ENCODE peak calls at places on chromosomes 3 and 15, in eight cellular contexts. One of them, this sample, is unnamed.

GRCh38 chr3:11622846-11623550 is 20.7 kb downstream of the VGLL4 start:
- DNase-seq in WERI-Rb-1: no peak
- DNase-seq in adipocyte: no peak
- DNase-seq in sigmoid colon: no peak
- DNase-seq in right lobe of liver: no peak
- DNase-seq in psoas muscle: no peak
- DNase-seq in tibial artery: no peak
- DNase-seq in CD8-positive, alpha-beta memory T cell: no peak
- DNase-seq in this sample: no peak

GRCh38 chr3:112646623-112647022 is 5.7 kb upstream of the CCDC80 start:
- DNase-seq in sigmoid colon: no peak
- DNase-seq in tibial artery: no peak
- DNase-seq in WERI-Rb-1: no peak
- DNase-seq in adipocyte: no peak
- DNase-seq in psoas muscle: no peak
- DNase-seq in CD8-positive, alpha-beta memory T cell: no peak
- DNase-seq in right lobe of liver: no peak
- DNase-seq in this sample: no peak

GRCh38 chr15:54815546-54815945 is 381.2 kb downstream of the RSL24D1 start:
- DNase-seq in sigmoid colon: no peak
- DNase-seq in CD8-positive, alpha-beta memory T cell: no peak
- DNase-seq in adipocyte: no peak
- DNase-seq in psoas muscle: no peak
- DNase-seq in WERI-Rb-1: no peak
- DNase-seq in right lobe of liver: no peak
- DNase-seq in tibial artery: no peak
- DNase-seq in this sample: no peak

GRCh38 chr3:87895983-87896382 is 162.8 kb downstream of the CGGBP1 start:
- DNase-seq in adipocyte: no peak
- DNase-seq in sigmoid colon: no peak
- DNase-seq in WERI-Rb-1: no peak
- DNase-seq in tibial artery: no peak
- DNase-seq in psoas muscle: no peak
- DNase-seq in CD8-positive, alpha-beta memory T cell: no peak
- DNase-seq in right lobe of liver: no peak
- DNase-seq in this sample: no peak

GRCh38 chr3:119099785-119100184 is 46.2 kb upstream of the TEX55 start:
- DNase-seq in right lobe of liver: no peak
- DNase-seq in CD8-positive, alpha-beta memory T cell: no peak
- DNase-seq in adipocyte: no peak
- DNase-seq in sigmoid colon: no peak
- DNase-seq in tibial artery: no peak
- DNase-seq in psoas muscle: no peak
- DNase-seq in WERI-Rb-1: no peak
- DNase-seq in this sample: no peak

GRCh38 chr3:58035512-58035867 is 27.3 kb downstream of the FLNB start:
- DNase-seq in tibial artery: no peak
- DNase-seq in psoas muscle: no peak
- DNase-seq in WERI-Rb-1: no peak
- DNase-seq in sigmoid colon: no peak
- DNase-seq in CD8-positive, alpha-beta memory T cell: no peak
- DNase-seq in right lobe of liver: no peak
- DNase-seq in adipocyte: no peak
- DNase-seq in this sample: no peak

GRCh38 chr3:47577583-47578118 is 1.0 kb downstream of the CSPG5 start:
- DNase-seq in right lobe of liver: peak; percentile 53
- DNase-seq in WERI-Rb-1: no peak
- DNase-seq in tibial artery: no peak
- DNase-seq in psoas muscle: peak; percentile 29
- DNase-seq in sigmoid colon: no peak
- DNase-seq in CD8-positive, alpha-beta memory T cell: no peak
- DNase-seq in adipocyte: peak; percentile 45
- DNase-seq in this sample: peak; percentile 81

GRCh38 chr3:24725514-24726255 is 231.0 kb upstream of the THRB start:
- DNase-seq in right lobe of liver: no peak
- DNase-seq in CD8-positive, alpha-beta memory T cell: no peak
- DNase-seq in tibial artery: no peak
- DNase-seq in WERI-Rb-1: no peak
- DNase-seq in psoas muscle: no peak
- DNase-seq in adipocyte: no peak
- DNase-seq in sigmoid colon: no peak
- DNase-seq in this sample: no peak

GRCh38 chr15:100732359-100733055 is 130.1 kb downstream of the ASB7 start:
- DNase-seq in adipocyte: peak; percentile 35
- DNase-seq in tibial artery: no peak
- DNase-seq in psoas muscle: no peak
- DNase-seq in CD8-positive, alpha-beta memory T cell: no peak
- DNase-seq in right lobe of liver: no peak
- DNase-seq in sigmoid colon: no peak
- DNase-seq in WERI-Rb-1: no peak
- DNase-seq in this sample: no peak

GRCh38 chr15:60390231-60390630 is 7.6 kb downstream of the ANXA2 start:
- DNase-seq in right lobe of liver: no peak
- DNase-seq in adipocyte: peak; percentile 43
- DNase-seq in tibial artery: no peak
- DNase-seq in psoas muscle: no peak
- DNase-seq in WERI-Rb-1: no peak
- DNase-seq in sigmoid colon: no peak
- DNase-seq in CD8-positive, alpha-beta memory T cell: no peak
- DNase-seq in this sample: no peak

GRCh38 chr3:125058959-125059358 is 3.2 kb upstream of the HEG1 start:
- DNase-seq in WERI-Rb-1: no peak
- DNase-seq in psoas muscle: no peak
- DNase-seq in sigmoid colon: no peak
- DNase-seq in tibial artery: no peak
- DNase-seq in CD8-positive, alpha-beta memory T cell: no peak
- DNase-seq in right lobe of liver: no peak
- DNase-seq in adipocyte: no peak
- DNase-seq in this sample: no peak

GRCh38 chr3:64815195-64815627 is 127.4 kb upstream of the ADAMTS9 start:
- DNase-seq in adipocyte: peak; percentile 80
- DNase-seq in sigmoid colon: no peak
- DNase-seq in psoas muscle: no peak
- DNase-seq in WERI-Rb-1: no peak
- DNase-seq in tibial artery: no peak
- DNase-seq in right lobe of liver: no peak
- DNase-seq in CD8-positive, alpha-beta memory T cell: no peak
- DNase-seq in this sample: no peak

DNA sequence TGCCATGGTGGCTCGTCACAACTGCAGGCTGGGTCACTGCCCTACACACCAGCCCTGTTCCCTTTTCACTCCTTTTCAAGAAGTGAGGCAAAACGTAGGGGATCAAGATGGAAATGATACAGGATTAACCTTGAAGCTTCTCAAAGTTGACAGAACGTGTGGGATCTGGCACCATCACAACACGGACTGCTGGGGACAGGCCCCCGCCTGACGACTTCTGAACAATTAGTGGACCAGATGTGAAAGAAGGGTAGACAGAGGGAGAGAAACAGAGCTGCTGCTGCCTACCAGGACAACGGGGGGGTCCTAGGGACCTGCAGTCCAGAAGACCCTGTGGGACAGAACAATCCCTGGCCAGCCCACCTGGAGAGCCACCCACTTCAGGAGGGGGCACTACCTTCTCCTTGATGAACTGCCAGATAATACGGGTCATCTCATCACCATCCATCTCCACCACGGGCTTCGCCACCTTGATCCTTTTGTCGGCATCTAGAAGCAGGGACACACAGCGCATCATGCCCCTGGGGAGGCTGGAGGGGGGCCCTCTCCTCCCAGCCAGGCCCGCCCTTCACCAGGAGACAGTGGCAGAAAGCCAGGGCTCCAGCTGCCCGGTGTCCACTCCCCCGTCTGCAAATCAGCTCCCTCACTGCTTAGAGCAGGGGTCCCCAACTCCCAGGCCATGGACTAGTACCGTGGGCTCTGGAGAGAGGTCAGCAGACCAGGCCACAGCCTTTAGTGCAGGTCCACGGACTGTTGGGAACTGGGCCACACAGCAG is 10.9 kb downstream of the IDH2 start:
- DNase-seq in tibial artery: no peak
- DNase-seq in right lobe of liver: no peak
- DNase-seq in WERI-Rb-1: no peak
- DNase-seq in sigmoid colon: no peak
- DNase-seq in psoas muscle: no peak
- DNase-seq in adipocyte: no peak
- DNase-seq in CD8-positive, alpha-beta memory T cell: no peak
- DNase-seq in this sample: no peak
- H3K4me3 ChIP-seq in tibial artery: no peak overlapping the region
- H3K4me3 ChIP-seq in right lobe of liver: no peak overlapping the region
- H3K4me3 ChIP-seq in WERI-Rb-1: no peak overlapping the region
- H3K4me3 ChIP-seq in sigmoid colon: no peak overlapping the region
- H3K4me3 ChIP-seq in psoas muscle: no peak overlapping the region
- H3K4me3 ChIP-seq in adipocyte: no peak overlapping the region
- H3K4me3 ChIP-seq in CD8-positive, alpha-beta memory T cell: no peak overlapping the region
- H3K4me3 ChIP-seq in this sample: no peak overlapping the region

GRCh38 chr15:87537295-87537694 is 719.2 kb downstream of the NTRK3 start:
- DNase-seq in right lobe of liver: no peak
- DNase-seq in adipocyte: no peak
- DNase-seq in sigmoid colon: no peak
- DNase-seq in WERI-Rb-1: no peak
- DNase-seq in psoas muscle: no peak
- DNase-seq in tibial artery: no peak
- DNase-seq in CD8-positive, alpha-beta memory T cell: no peak
- DNase-seq in this sample: no peak
- H3K36me3 ChIP-seq in right lobe of liver: no peaks in the 10 kb centered on the region
- H3K36me3 ChIP-seq in adipocyte: no peaks in the 10 kb centered on the region
- H3K36me3 ChIP-seq in sigmoid colon: no peaks in the 10 kb centered on the region
- H3K36me3 ChIP-seq in WERI-Rb-1: no peaks in the 10 kb centered on the region
- H3K36me3 ChIP-seq in psoas muscle: no peaks in the 10 kb centered on the region
- H3K36me3 ChIP-seq in tibial artery: no peaks in the 10 kb centered on the region
- H3K36me3 ChIP-seq in CD8-positive, alpha-beta memory T cell: no peaks in the 10 kb centered on the region
- H3K36me3 ChIP-seq in this sample: no peaks in the 10 kb centered on the region

GRCh38 chr3:133868166-133868565 is 27.5 kb downstream of the RAB6B start:
- DNase-seq in adipocyte: no peak
- DNase-seq in tibial artery: no peak
- DNase-seq in psoas muscle: no peak
- DNase-seq in sigmoid colon: no peak
- DNase-seq in CD8-positive, alpha-beta memory T cell: no peak
- DNase-seq in WERI-Rb-1: no peak
- DNase-seq in right lobe of liver: no peak
- DNase-seq in this sample: no peak

GRCh38 chr3:133866141-133866540 is 29.5 kb downstream of the RAB6B start:
- DNase-seq in sigmoid colon: no peak
- DNase-seq in psoas muscle: no peak
- DNase-seq in WERI-Rb-1: no peak
- DNase-seq in adipocyte: no peak
- DNase-seq in tibial artery: no peak
- DNase-seq in right lobe of liver: no peak
- DNase-seq in CD8-positive, alpha-beta memory T cell: no peak
- DNase-seq in this sample: no peak

GRCh38 chr3:133864616-133865015 is 31.1 kb downstream of the RAB6B start:
- DNase-seq in tibial artery: no peak
- DNase-seq in psoas muscle: no peak
- DNase-seq in right lobe of liver: peak; percentile 19
- DNase-seq in sigmoid colon: no peak
- DNase-seq in adipocyte: no peak
- DNase-seq in WERI-Rb-1: no peak
- DNase-seq in CD8-positive, alpha-beta memory T cell: no peak
- DNase-seq in this sample: no peak

GRCh38 chr3:133863865-133864264 is 31.8 kb downstream of the RAB6B start:
- DNase-seq in sigmoid colon: no peak
- DNase-seq in right lobe of liver: no peak
- DNase-seq in WERI-Rb-1: no peak
- DNase-seq in tibial artery: no peak
- DNase-seq in psoas muscle: no peak
- DNase-seq in adipocyte: no peak
- DNase-seq in CD8-positive, alpha-beta memory T cell: no peak
- DNase-seq in this sample: no peak

DNA sequence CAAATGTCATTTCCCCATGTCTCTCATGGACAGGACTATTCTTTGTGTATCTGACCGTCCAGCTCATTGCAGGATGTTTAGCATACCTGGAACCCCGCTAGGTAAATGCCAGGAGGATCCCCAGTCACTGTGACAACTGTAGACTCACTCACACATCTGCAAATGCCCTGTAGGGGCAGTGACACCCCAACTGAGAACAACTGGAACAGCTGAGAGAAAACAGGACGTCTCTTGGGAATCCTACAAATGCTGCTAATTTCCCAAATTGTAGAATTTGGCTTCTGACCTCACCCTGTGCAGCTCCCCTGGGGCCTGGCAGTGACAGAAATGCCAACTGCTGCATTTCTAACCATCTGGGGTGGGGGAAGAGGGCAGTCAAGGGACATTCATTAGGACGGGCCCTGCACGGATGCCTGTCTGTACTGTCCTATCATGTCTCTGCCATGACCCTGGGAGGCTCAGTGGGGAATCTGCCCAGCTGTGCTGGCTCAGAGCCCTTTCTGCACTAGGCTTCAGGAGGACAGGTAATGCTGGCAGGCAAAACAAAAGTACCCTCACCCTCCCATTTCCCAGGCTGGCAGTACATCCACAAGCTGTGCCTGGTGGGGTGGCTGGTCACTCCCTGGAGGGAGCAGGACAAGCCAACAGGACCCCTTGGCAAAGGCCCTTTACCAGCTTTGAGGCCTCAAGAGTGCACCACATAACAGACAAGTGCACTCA is 30.4 kb downstream of the RAB6B start:
- DNase-seq in right lobe of liver: no peak
- DNase-seq in CD8-positive, alpha-beta memory T cell: no peak
- DNase-seq in adipocyte: no peak
- DNase-seq in tibial artery: no peak
- DNase-seq in psoas muscle: no peak
- DNase-seq in WERI-Rb-1: no peak
- DNase-seq in sigmoid colon: no peak
- DNase-seq in this sample: no peak
- H3K27me3 ChIP-seq in right lobe of liver: no peaks in the 10 kb centered on the region
- H3K27me3 ChIP-seq in CD8-positive, alpha-beta memory T cell: no peaks in the 10 kb centered on the region
- H3K27me3 ChIP-seq in adipocyte: peaks cover 18% of the 10 kb centered on the region
- H3K27me3 ChIP-seq in tibial artery: no peaks in the 10 kb centered on the region
- H3K27me3 ChIP-seq in psoas muscle: peaks cover 4% of the 10 kb centered on the region
- H3K27me3 ChIP-seq in WERI-Rb-1: peaks cover 2% of the 10 kb centered on the region
- H3K27me3 ChIP-seq in sigmoid colon: no peaks in the 10 kb centered on the region
- H3K27me3 ChIP-seq in this sample: no peaks in the 10 kb centered on the region

DNA sequence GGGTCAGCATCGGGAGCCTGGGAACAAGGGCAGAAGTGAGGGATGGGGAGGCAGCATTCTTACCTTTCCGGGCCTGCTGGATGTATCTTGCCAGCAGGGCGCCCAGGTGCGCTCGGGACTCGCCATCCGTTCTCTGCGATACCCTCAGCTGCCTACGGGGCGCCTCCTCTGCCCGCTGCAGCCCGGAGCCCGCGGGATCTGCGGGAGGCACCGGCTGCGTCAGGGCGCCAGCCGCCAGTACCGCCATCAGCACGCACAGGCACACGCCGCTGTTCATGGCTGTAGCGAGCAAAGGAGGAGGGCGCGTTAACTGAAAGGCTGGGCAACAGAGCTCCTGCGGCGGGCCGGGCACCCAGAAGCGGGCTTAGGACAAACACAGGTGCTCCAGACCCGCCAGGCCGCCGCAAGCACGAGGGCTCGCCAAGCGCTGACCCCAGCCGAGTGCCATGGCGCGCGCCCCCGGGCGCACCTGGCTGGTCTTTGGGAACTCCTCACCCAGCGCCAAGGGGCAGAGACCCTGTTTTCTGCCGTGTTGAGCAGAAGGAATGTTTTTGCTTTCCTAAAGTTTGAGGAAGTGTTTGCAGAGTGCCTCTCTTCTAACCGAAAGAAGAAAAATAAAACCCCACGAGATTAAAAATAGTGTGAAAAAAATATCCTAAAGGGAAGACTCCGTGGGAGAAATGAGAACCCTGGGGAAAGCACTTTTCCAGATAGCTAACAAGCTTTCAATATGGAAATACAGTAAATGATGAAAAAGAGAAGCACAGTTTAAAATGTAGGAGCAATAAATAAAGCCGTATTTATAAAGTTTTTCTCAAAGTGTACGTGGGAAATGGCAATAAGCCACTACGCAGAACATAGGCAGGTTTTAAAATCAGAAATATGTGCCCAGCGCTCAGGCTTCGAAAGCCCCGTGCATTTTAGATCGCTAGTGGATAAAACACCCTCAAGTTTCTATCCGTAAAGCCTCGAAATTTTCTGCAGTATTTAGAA is 2.3 kb downstream of the CCK start:
- DNase-seq in CD8-positive, alpha-beta memory T cell: no peak
- DNase-seq in tibial artery: no peak
- DNase-seq in adipocyte: peak; percentile 21
- DNase-seq in right lobe of liver: no peak
- DNase-seq in sigmoid colon: no peak
- DNase-seq in psoas muscle: no peak
- DNase-seq in WERI-Rb-1: peak; percentile 34
- DNase-seq in this sample: peak; percentile 87
- H3K4me3 ChIP-seq in CD8-positive, alpha-beta memory T cell: no peak overlapping the region
- H3K4me3 ChIP-seq in tibial artery: peak overlapping the region; percentile 32
- H3K4me3 ChIP-seq in adipocyte: peak overlapping the region; percentile 33
- H3K4me3 ChIP-seq in right lobe of liver: no peak overlapping the region
- H3K4me3 ChIP-seq in sigmoid colon: peak overlapping the region; percentile 31
- H3K4me3 ChIP-seq in psoas muscle: peak overlapping the region; percentile 42
- H3K4me3 ChIP-seq in WERI-Rb-1: peak overlapping the region; percentile 38
- H3K4me3 ChIP-seq in this sample: peak overlapping the region; percentile 22